ENCODE peak calls at places on chromosomes 7 and 10, in seven cellular contexts. H is body of pancreas; Z is activated CD4-positive, alpha-beta T cell treated with anti-CD3 and anti-CD28 coated beads, Interleukin-2, amount 10 ng/mL, durations not matched to agents 7 days and 5 days; D is activated CD4-positive, alpha-beta memory T cell treated with anti-CD3 and anti-CD28 coated beads for 36 hours; I is EH; W is stimulated activated CD4-positive, alpha-beta T cell treated with anti-CD3 and anti-CD28 coated beads, Interleukin-4, amount 100 ng/mL, for 4 hours; Q is skeletal muscle cell. E is an unnamed sample.
A peak's percentile ranks its signal among the peaks of the same experiment; 100 is the strongest.

GRCh38 chr7:95434501-95435421 is at the start of gene PON2:
- DNase-seq in W (peak; percentile 9), Q (peak; percentile 47), H (peak; percentile 80), I (peak; percentile 83), D (peak; percentile 50), Z (peak; percentile 32), E (peak; percentile 44)

GRCh38 chr10:29915116-29915785 is 144.1 kb downstream of the JCAD start:
- DNase-seq in Q (no peak), Z (no peak), H (no peak), I (no peak), D (no peak), W (no peak), E (no peak)

GRCh38 chr7:102859799-102860125 is 53.0 kb upstream of the LRRC17 start:
- DNase-seq in I (no peak), W (no peak), Q (no peak), H (no peak), D (no peak), Z (no peak), E (no peak)

GRCh38 chr10:4024846-4025245 is 239.8 kb upstream of the KLF6 start:
- DNase-seq in Z (no peak), H (no peak), I (peak; percentile 20), W (no peak), Q (no peak), D (no peak), E (no peak)

GRCh38 chr10:73812662-73813061 is 1.3 kb upstream of the NDST2 start:
- DNase-seq in W (no peak), Q (no peak), H (no peak), Z (no peak), I (no peak), D (no peak), E (no peak)

GRCh38 chr10:96675846-96676245 is 44.5 kb downstream of the PIK3AP1 start:
- DNase-seq in H (peak; percentile 80), I (no peak), Q (no peak), W (no peak), D (no peak), Z (no peak), E (no peak)

GRCh38 chr7:31382722-31383121 is 42.2 kb upstream of the NEUROD6 start:
- DNase-seq in D (no peak), I (no peak), W (no peak), Q (no peak), H (no peak), Z (no peak), E (no peak)

GRCh38 chr10:78218833-78219490 is 185.3 kb downstream of the RPS24 start:
- DNase-seq in H (no peak), D (no peak), Z (no peak), W (no peak), I (no peak), Q (no peak), E (no peak)

GRCh38 chr10:97596101-97597055 is 6.9 kb downstream of the C10orf62 start:
- DNase-seq in Q (peak; percentile 50), D (no peak), H (peak; percentile 70), W (no peak), Z (no peak), I (peak; percentile 94), E (no peak)

GRCh38 chr7:112740667-112741066 is 49.5 kb downstream of the TMEM168 start:
- DNase-seq in Q (no peak), W (no peak), D (no peak), H (no peak), Z (no peak), I (no peak), E (no peak)

GRCh38 chr10:48511066-48511854 is 93.6 kb downstream of the ARHGAP22 start:
- DNase-seq in W (no peak), Q (no peak), I (no peak), H (no peak), Z (no peak), D (no peak), E (no peak)

GRCh38 chr10:24428410-24428782 is 219.5 kb downstream of the KIAA1217 start:
- DNase-seq in H (no peak), D (no peak), Q (no peak), I (peak; percentile 76), Z (no peak), W (no peak), E (no peak)

GRCh38 chr7:137489880-137490279 is 146.3 kb upstream of the PTN start:
- DNase-seq in W (no peak), D (no peak), Z (no peak), H (no peak), Q (no peak), I (no peak), E (no peak)

GRCh38 chr7:156747718-156748117 is 107.1 kb downstream of the RNF32 start:
- DNase-seq in Q (no peak), Z (no peak), W (no peak), I (no peak), H (no peak), D (no peak), E (no peak)

GRCh38 chr7:1586827-1587705 is 17.2 kb upstream of the PSMG3 start:
- DNase-seq in Q (no peak), W (no peak), I (no peak), H (peak; percentile 37), Z (no peak), D (no peak), E (no peak)

GRCh38 chr7:3028071-3028766 is 15.4 kb downstream of the CARD11 start:
- DNase-seq in D (peak; percentile 89), W (peak; percentile 39), H (peak; percentile 61), Q (peak; percentile 4), Z (no peak), I (peak; percentile 33), E (no peak)

GRCh38 chr10:104336829-104337526 is 1.3 kb downstream of the ITPRIP start:
- DNase-seq in H (no peak), W (no peak), I (peak; percentile 88), Q (no peak), D (peak; percentile 42), Z (no peak), E (no peak)

GRCh38 chr10:71805776-71806705 is 32.7 kb upstream of the VSIR start:
- DNase-seq in H (peak; percentile 61), W (no peak), Q (no peak), I (no peak), D (no peak), Z (no peak), E (no peak)

GRCh38 chr7:158588085-158588877 is 658 bp upstream of the PTPRN2 start:
- DNase-seq in Z (no peak), W (no peak), H (no peak), I (no peak), Q (no peak), D (no peak), E (no peak)

GRCh38 chr7:105487559-105488218 is 34.4 kb downstream of the PUS7 start:
- DNase-seq in Q (peak; percentile 39), W (no peak), Z (peak; percentile 28), H (peak; percentile 2), D (no peak), I (peak; percentile 91), E (peak; percentile 61)

GRCh38 chr10:650691-651615 is 38.5 kb downstream of the DIP2C start:
- DNase-seq in Q (no peak), D (no peak), I (peak; percentile 84), W (no peak), Z (no peak), H (peak; percentile 48), E (no peak)

GRCh38 chr7:114789942-114790341 is 132.0 kb upstream of the MDFIC start:
- DNase-seq in D (no peak), H (no peak), Q (peak; percentile 92), Z (no peak), I (peak; percentile 88), W (no peak), E (peak; percentile 3)

GRCh38 chr7:30247546-30248386 is 36.6 kb upstream of the ZNRF2 start:
- DNase-seq in Q (no peak), H (no peak), W (no peak), D (no peak), I (no peak), Z (no peak), E (no peak)

GRCh38 chr10:129966831-129967578 is 2.9 kb upstream of the EBF3 start:
- DNase-seq in Z (no peak), W (no peak), D (no peak), I (no peak), Q (no peak), H (no peak), E (no peak)

GRCh38 chr10:77160679-77161078 is 476.9 kb downstream of the KCNMA1 start:
- DNase-seq in H (no peak), W (no peak), I (peak; percentile 88), D (no peak), Q (peak; percentile 84), Z (no peak), E (peak; percentile 71)

GRCh38 chr7:81025360-81025759 is 106.5 kb upstream of the SEMA3C start:
- DNase-seq in W (no peak), Q (no peak), I (no peak), H (no peak), Z (no peak), D (no peak), E (no peak)

GRCh38 chr7:27183682-27184341 is 1.2 kb downstream of the HOXA11 start:
- DNase-seq in D (peak; percentile 13), H (no peak), Q (no peak), I (peak; percentile 40), Z (no peak), W (no peak), E (no peak)

GRCh38 chr7:102306916-102307677 is 20.4 kb downstream of the SH2B2 start:
- DNase-seq in D (peak; percentile 78), Z (peak; percentile 50), W (no peak), I (peak; percentile 73), Q (peak; percentile 75), H (peak; percentile 68), E (no peak)

GRCh38 chr7:3179456-3179855 is 121.6 kb upstream of the SDK1 start:
- DNase-seq in D (no peak), I (no peak), W (no peak), H (no peak), Z (no peak), Q (no peak), E (no peak)

GRCh38 chr7:142868188-142868811 is 13.4 kb downstream of the EPHB6 start:
- DNase-seq in Q (no peak), W (no peak), Z (no peak), H (no peak), D (no peak), I (no peak), E (no peak)

GRCh38 chr10:128537888-128538287 is 411.7 kb upstream of the MKI67 start:
- DNase-seq in I (no peak), Q (no peak), H (no peak), Z (no peak), D (no peak), W (no peak), E (no peak)

GRCh38 chr7:27203964-27204594 is 4.2 kb upstream of the HOXA13 start:
- DNase-seq in W (no peak), Q (no peak), D (no peak), I (no peak), H (no peak), Z (no peak), E (no peak)

GRCh38 chr10:71852335-71852937 is 1.4 kb upstream of the PSAP start:
- DNase-seq in W (no peak), I (no peak), Q (no peak), Z (no peak), D (no peak), H (peak; percentile 69), E (no peak)

E was measured in AG09319.